ENCODE peak calls at places on chromosome X, in four cellular contexts. R is fibroblast of lung, P is GM23248, T is H1. E is an unnamed sample.

GRCh38 chrX:112043997-112044396 is 38.6 kb downstream of the TRPC5 start:
- DNase-seq in R (no peak), P (peak), T (no peak), E (no peak)

GRCh38 chrX:40278340-40279090 is 180.8 kb upstream of the BCOR start:
- DNase-seq in T (no peak), R (peak), P (no peak), E (peak)

GRCh38 chrX:29652484-29652883 is 562.9 kb upstream of the MAGEB2 start:
- DNase-seq in P (peak), T (no peak), R (peak), E (no peak)

GRCh38 chrX:11105080-11105479 is 6.1 kb upstream of the HCCS start:
- DNase-seq in T (no peak), P (peak), R (peak), E (no peak)

GRCh38 chrX:152637649-152638442 is at the start of gene GABRQ:
- DNase-seq in T (peak), P (peak), R (peak), E (no peak)

GRCh38 chrX:3549442-3549875 is 164.0 kb downstream of the PRKX start:
- DNase-seq in R (no peak), P (peak), T (no peak), E (no peak)

GRCh38 chrX:51857159-51857733 is 36.2 kb upstream of the MAGED1 start:
- DNase-seq in R (no peak), T (no peak), P (no peak), E (no peak)

GRCh38 chrX:63436865-63437264 is 85.7 kb upstream of the SPIN4 start:
- DNase-seq in T (no peak), R (no peak), P (no peak), E (no peak)

GRCh38 chrX:68842351-68842750 is 13.5 kb downstream of the EFNB1 start:
- DNase-seq in T (no peak), R (no peak), P (no peak), E (no peak)

GRCh38 chrX:50813843-50814661 is at the start of gene SHROOM4:
- DNase-seq in P (peak), T (peak), R (peak), E (no peak)

GRCh38 chrX:55160685-55161552 is 59.2 kb upstream of the PAGE5 start:
- DNase-seq in R (peak), P (peak), T (peak), E (peak)

GRCh38 chrX:103329991-103330390 is at the start of gene TCEAL7:
- DNase-seq in P (peak), R (peak), T (no peak), E (no peak)

GRCh38 chrX:18426004-18426320 is 554 bp downstream of the CDKL5 start:
- DNase-seq in T (no peak), P (peak), R (no peak), E (no peak)

GRCh38 chrX:54043696-54044125 is 562 bp downstream of the PHF8 start:
- DNase-seq in T (no peak), P (peak), R (peak), E (peak)

GRCh38 chrX:9352683-9353430 is 112.0 kb upstream of the TBL1X start:
- DNase-seq in R (peak), P (peak), T (no peak), E (peak)
- H3K4me3 ChIP-seq in R (no peak), P (peak), T (no peak), E (no peak)

DNA sequence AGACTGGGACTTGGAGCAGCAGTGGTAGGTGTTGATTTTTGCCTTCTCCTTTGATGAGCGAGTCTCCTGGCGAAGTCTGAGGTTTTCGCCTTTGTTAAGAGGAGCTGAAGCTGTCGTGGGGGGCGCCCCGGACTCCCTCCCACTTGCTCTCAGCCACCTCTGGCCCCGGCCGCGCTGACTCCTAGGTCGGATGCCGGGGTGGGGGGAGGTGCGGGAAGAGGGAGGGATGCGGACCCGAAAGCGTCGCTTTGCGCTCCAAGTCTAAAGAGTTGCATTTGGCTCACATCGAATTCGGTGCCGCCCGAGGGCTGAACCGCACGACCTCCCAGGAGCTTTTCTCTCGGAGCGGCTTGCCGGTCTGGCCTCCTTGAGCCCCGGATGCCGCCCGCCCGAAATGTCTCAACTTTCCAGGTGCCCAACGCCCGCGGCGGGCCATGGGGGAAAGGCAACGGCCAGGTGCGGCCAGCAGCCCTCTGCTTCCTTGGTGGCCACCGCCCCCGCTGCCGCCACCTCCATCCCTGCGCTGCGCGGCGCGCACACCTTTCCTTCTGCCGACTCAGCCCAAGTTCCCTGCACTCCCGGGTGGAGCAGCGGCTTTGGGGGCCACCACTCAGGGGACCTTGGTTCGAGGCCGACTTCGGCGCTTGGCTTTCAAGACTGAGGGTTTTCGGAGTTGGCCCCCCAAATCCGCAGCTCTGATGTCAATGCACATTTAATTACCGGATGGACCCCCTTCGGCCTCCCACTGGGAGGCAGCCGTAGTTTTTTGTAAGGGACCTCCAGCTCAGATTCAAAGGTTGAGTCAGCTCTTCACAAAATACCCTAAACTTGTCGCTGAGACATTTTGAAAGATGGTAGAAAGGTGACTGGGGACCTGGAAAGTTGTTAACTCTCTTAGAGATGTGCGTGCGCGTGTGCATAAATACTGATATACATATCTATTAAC is 977 bp downstream of the AFF2 start:
- DNase-seq in R (no peak), P (no peak), T (no peak), E (peak)
- TF ChIP-seq EZH2 in R (no peak), P (peak), T (no peak), E (no peak)

GRCh38 chrX:155841232-155841631 is 39.9 kb upstream of the VAMP7 start:
- DNase-seq in R (no peak), P (peak), T (no peak), E (no peak)
- H3K9ac ChIP-seq in R (no peak), P (no peak), T (no peak), E (no peak)

GRCh38 chrX:16114640-16115039 is 8.7 kb upstream of the GRPR start:
- DNase-seq in T (no peak), R (peak), P (peak), E (no peak)

GRCh38 chrX:16123222-16123786 is at the start of gene GRPR:
- DNase-seq in P (peak), R (peak), T (peak), E (peak)

GRCh38 chrX:16120431-16120830 is 2.9 kb upstream of the GRPR start:
- DNase-seq in R (no peak), T (no peak), P (peak), E (no peak)

GRCh38 chrX:16124201-16124600 is 836 bp downstream of the GRPR start:
- DNase-seq in P (no peak), R (no peak), T (no peak), E (no peak)

GRCh38 chrX:16119353-16120220 is 3.8 kb upstream of the GRPR start:
- DNase-seq in T (no peak), R (no peak), P (no peak), E (no peak)
- H3K4me3 ChIP-seq in T (no peak), R (no peak), P (no peak), E (no peak)

GRCh38 chrX:44022964-44023363 is 49.8 kb upstream of the NDP start:
- DNase-seq in R (no peak), T (no peak), P (no peak), E (no peak)
- TF ChIP-seq EZH2 in R (no peak), T (no peak), P (no peak), E (no peak)

GRCh38 chrX:131752493-131753198 is 208.8 kb downstream of the OR13H1 start:
- DNase-seq in P (no peak), T (no peak), R (peak), E (no peak)
- H3K9ac ChIP-seq in P (no peak), T (no peak), R (no peak), E (no peak)

GRCh38 chrX:48490661-48491060 is 14.7 kb downstream of the FTSJ1 start:
- DNase-seq in R (peak), P (peak), T (no peak), E (no peak)
- H3K4me3 ChIP-seq in R (no peak), P (no peak), T (no peak), E (no peak)

GRCh38 chrX:13570245-13570573 is 808 bp downstream of the EGFL6 start:
- DNase-seq in R (no peak), P (no peak), T (no peak), E (no peak)

GRCh38 chrX:13574600-13574999 is 5.2 kb downstream of the EGFL6 start:
- DNase-seq in P (no peak), R (no peak), T (no peak), E (no peak)

GRCh38 chrX:13571136-13571535 is 1.7 kb downstream of the EGFL6 start:
- DNase-seq in P (no peak), R (no peak), T (no peak), E (no peak)

DNA sequence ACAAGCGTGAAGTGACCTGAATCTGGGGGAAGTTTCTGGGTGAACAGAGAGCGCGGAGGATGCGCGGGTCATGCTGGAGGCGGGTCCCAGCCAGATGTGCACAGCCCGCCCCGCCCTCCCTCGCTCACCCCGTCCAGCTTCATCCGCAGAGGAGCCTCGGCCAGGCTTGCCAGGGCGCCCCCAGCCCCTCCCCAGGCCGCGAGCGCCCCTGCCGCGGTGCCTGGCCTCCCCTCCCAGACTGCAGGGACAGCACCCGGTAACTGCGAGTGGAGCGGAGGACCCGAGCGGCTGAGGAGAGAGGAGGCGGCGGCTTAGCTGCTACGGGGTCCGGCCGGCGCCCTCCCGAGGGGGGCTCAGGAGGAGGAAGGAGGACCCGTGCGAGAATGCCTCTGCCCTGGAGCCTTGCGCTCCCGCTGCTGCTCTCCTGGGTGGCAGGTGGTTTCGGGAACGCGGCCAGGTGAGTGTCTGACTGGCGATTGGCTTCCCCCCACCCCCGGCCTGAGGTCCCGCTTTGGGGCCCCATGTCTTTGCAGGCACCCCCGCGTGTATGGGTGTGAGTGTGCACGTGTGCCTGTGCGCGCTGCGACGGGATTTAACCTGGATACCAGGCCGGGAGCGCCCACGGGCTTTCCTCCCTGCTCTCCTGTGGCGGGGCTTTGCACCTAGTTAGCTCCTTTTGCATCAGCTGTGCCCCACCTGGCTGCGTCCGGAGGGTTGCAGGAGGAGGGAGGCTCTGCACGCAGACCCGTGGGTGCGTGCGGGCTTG is at the start of gene EGFL6:
- DNase-seq in R (no peak), T (no peak), P (no peak), E (no peak)
- TF ChIP-seq EZH2 in R (no peak), T (peak), P (no peak), E (no peak)

GRCh38 chrX:154365997-154366665 is 8.3 kb downstream of the FLNA start:
- DNase-seq in R (no peak), T (no peak), P (no peak), E (no peak)
- H3K9ac ChIP-seq in R (no peak), T (no peak), P (peak), E (no peak)

GRCh38 chrX:31225819-31226218 is 154.0 kb upstream of the FTHL17 start:
- DNase-seq in P (no peak), T (no peak), R (no peak), E (no peak)

GRCh38 chrX:31228415-31228832 is 156.6 kb upstream of the FTHL17 start:
- DNase-seq in P (peak), T (no peak), R (peak), E (no peak)

GRCh38 chrX:31227250-31227649 is 155.4 kb upstream of the FTHL17 start:
- DNase-seq in T (no peak), R (peak), P (peak), E (no peak)

GRCh38 chrX:31232506-31232905 is 160.7 kb upstream of the FTHL17 start:
- DNase-seq in T (no peak), P (no peak), R (no peak), E (no peak)

DNA sequence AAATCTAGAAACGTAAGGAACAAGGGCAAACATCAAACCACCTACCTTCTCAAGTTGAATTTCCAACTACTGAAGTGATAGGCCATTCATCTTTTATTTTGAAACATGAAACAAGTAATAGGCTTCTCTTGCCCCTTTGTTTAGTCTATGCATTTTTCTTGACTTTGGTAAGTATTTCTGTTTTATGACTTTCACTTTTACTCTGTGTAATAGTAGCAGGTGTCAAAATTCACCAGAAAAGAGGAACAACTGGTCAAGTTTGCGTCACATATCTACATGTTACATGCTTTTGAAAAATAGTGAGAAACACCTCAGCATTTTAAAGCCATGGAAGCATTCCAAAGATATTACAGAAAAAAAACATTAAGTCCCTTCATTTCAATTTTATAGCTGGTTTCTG is 157.1 kb upstream of the FTHL17 start:
- DNase-seq in P (no peak), T (no peak), R (peak), E (no peak)
- H3K4me3 ChIP-seq in P (peak), T (no peak), R (no peak), E (no peak)